ENCODE peak calls at places on chromosomes 1 and 21, in four cellular contexts. One of them, this sample, is unnamed.

GRCh38 chr1:94269921-94270320 is 32.5 kb upstream of the ARHGAP29 start:
- DNase-seq in HepG2: no peak
- DNase-seq in SK-N-SH: no peak
- DNase-seq in WTC11: no peak
- DNase-seq in this sample: no peak

GRCh38 chr1:59730302-59730701 is 84.4 kb upstream of the HOOK1 start:
- DNase-seq in WTC11: no peak
- DNase-seq in HepG2: no peak
- DNase-seq in SK-N-SH: no peak
- DNase-seq in this sample: no peak

GRCh38 chr1:211490821-211491415 is 1.0 kb downstream of the RD3 start:
- DNase-seq in WTC11: no peak
- DNase-seq in HepG2: no peak
- DNase-seq in SK-N-SH: no peak
- DNase-seq in this sample: peak; percentile 75

GRCh38 chr1:151511636-151512215 is 539 bp downstream of the CGN start:
- DNase-seq in WTC11: peak; percentile 58
- DNase-seq in SK-N-SH: peak; percentile 63
- DNase-seq in HepG2: no peak
- DNase-seq in this sample: no peak

GRCh38 chr1:37394574-37395464 is 79.6 kb upstream of the ZC3H12A start:
- DNase-seq in HepG2: no peak
- DNase-seq in SK-N-SH: peak; percentile 45
- DNase-seq in WTC11: peak; percentile 78
- DNase-seq in this sample: no peak

GRCh38 chr1:192810253-192810880 is 1.5 kb downstream of the RGS2 start:
- DNase-seq in HepG2: no peak
- DNase-seq in WTC11: no peak
- DNase-seq in SK-N-SH: no peak
- DNase-seq in this sample: no peak

GRCh38 chr1:44294588-44295007 is 60.5 kb downstream of the ERI3 start:
- DNase-seq in WTC11: peak; percentile 73
- DNase-seq in HepG2: peak; percentile 31
- DNase-seq in SK-N-SH: peak; percentile 41
- DNase-seq in this sample: peak; percentile 79

GRCh38 chr1:53135735-53136114 is 6.7 kb downstream of the SLC1A7 start:
- DNase-seq in WTC11: no peak
- DNase-seq in SK-N-SH: no peak
- DNase-seq in HepG2: no peak
- DNase-seq in this sample: peak; percentile 59

GRCh38 chr1:114033219-114033706 is 54.0 kb downstream of the OLFML3 start:
- DNase-seq in HepG2: peak; percentile 24
- DNase-seq in WTC11: peak; percentile 56
- DNase-seq in SK-N-SH: peak; percentile 41
- DNase-seq in this sample: peak; percentile 52

GRCh38 chr1:197671140-197671539 is 104.1 kb downstream of the DENND1B start:
- DNase-seq in SK-N-SH: no peak
- DNase-seq in HepG2: no peak
- DNase-seq in WTC11: no peak
- DNase-seq in this sample: no peak

GRCh38 chr1:155072531-155073289 is 5.9 kb upstream of the EFNA3 start:
- DNase-seq in SK-N-SH: no peak
- DNase-seq in WTC11: no peak
- DNase-seq in HepG2: no peak
- DNase-seq in this sample: no peak

GRCh38 chr21:36705679-36706481 is 7.0 kb downstream of the SIM2 start:
- DNase-seq in HepG2: no peak
- DNase-seq in WTC11: peak; percentile 78
- DNase-seq in SK-N-SH: peak; percentile 55
- DNase-seq in this sample: peak; percentile 51

GRCh38 chr21:43767980-43768867 is 7.9 kb downstream of the CSTB start:
- DNase-seq in SK-N-SH: no peak
- DNase-seq in WTC11: peak; percentile 25
- DNase-seq in HepG2: no peak
- DNase-seq in this sample: peak; percentile 80

GRCh38 chr1:112144738-112145426 is 155.4 kb upstream of the KCND3 start:
- DNase-seq in SK-N-SH: no peak
- DNase-seq in HepG2: no peak
- DNase-seq in WTC11: no peak
- DNase-seq in this sample: no peak

GRCh38 chr1:4633346-4633745 is 21.1 kb upstream of the AJAP1 start:
- DNase-seq in HepG2: no peak
- DNase-seq in WTC11: no peak
- DNase-seq in SK-N-SH: no peak
- DNase-seq in this sample: no peak

GRCh38 chr1:233972951-233973635 is 68.6 kb downstream of the SLC35F3 start:
- DNase-seq in HepG2: no peak
- DNase-seq in WTC11: no peak
- DNase-seq in SK-N-SH: peak; percentile 36
- DNase-seq in this sample: peak; percentile 52

GRCh38 chr1:225737866-225738265 is 39.8 kb upstream of the SRP9 start:
- DNase-seq in SK-N-SH: no peak
- DNase-seq in HepG2: no peak
- DNase-seq in WTC11: no peak
- DNase-seq in this sample: no peak

GRCh38 chr1:96510911-96511310 is 210.7 kb upstream of the PTBP2 start:
- DNase-seq in HepG2: no peak
- DNase-seq in SK-N-SH: no peak
- DNase-seq in WTC11: no peak
- DNase-seq in this sample: no peak

GRCh38 chr1:43454270-43455011 is 710 bp upstream of the HYI start:
- DNase-seq in SK-N-SH: peak; percentile 81
- DNase-seq in HepG2: no peak
- DNase-seq in WTC11: peak; percentile 73
- DNase-seq in this sample: peak; percentile 38

GRCh38 chr1:92291372-92291999 is 7.3 kb downstream of the GLMN start:
- DNase-seq in SK-N-SH: peak; percentile 49
- DNase-seq in WTC11: no peak
- DNase-seq in HepG2: peak; percentile 52
- DNase-seq in this sample: peak; percentile 22

GRCh38 chr1:172070055-172070454 is 228.8 kb downstream of the DNM3 start:
- DNase-seq in SK-N-SH: no peak
- DNase-seq in HepG2: no peak
- DNase-seq in WTC11: no peak
- DNase-seq in this sample: no peak

GRCh38 chr21:41957991-41958766 is 4.4 kb upstream of the C2CD2 start:
- DNase-seq in WTC11: no peak
- DNase-seq in HepG2: peak; percentile 80
- DNase-seq in SK-N-SH: no peak
- DNase-seq in this sample: peak; percentile 67

GRCh38 chr1:9658186-9658585 is 6.7 kb downstream of the PIK3CD start:
- DNase-seq in HepG2: no peak
- DNase-seq in WTC11: no peak
- DNase-seq in SK-N-SH: no peak
- DNase-seq in this sample: no peak

GRCh38 chr1:162774007-162774406 is 16.5 kb upstream of the HSD17B7 start:
- DNase-seq in HepG2: no peak
- DNase-seq in SK-N-SH: no peak
- DNase-seq in WTC11: no peak
- DNase-seq in this sample: no peak

DNA sequence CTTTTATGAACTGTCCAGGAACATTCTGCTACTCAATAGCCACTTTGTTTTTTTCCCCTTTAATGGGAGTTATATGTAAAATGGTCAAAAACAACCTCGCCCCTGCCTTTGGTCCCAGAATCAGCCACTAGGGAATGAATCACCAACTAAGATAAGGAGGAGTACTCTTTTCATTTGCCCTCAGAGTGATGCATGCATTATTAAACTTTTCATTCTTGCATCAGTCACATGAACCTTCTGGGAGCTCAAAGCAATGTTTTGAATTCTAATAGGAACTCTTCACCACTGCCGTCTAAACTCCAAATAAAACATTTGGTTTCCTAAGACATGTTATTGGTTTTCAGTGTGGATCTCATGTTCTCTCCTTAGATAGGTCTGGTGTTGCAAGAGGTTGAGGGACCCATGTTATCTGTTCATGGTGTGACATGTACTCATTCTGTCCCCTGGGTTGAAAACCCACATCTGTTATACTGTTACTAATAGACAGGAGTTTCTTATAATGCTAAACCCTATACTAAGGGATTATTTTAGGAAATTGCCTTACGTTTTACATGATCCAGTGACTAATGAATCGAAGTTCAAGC is 17.8 kb upstream of the HSD17B7 start:
- DNase-seq in SK-N-SH: no peak
- DNase-seq in WTC11: no peak
- DNase-seq in HepG2: no peak
- DNase-seq in this sample: no peak
- TF ChIP-seq FOXJ3 in SK-N-SH: no peak
- TF ChIP-seq FOXJ3 in WTC11: no peak
- TF ChIP-seq FOXJ3 in HepG2: no peak
- TF ChIP-seq FOXJ3 in this sample: no peak

GRCh38 chr1:235199441-235199840 is 38.4 kb upstream of the RBM34 start:
- DNase-seq in WTC11: peak; percentile 20
- DNase-seq in HepG2: no peak
- DNase-seq in SK-N-SH: peak; percentile 23
- DNase-seq in this sample: peak; percentile 30
- TF ChIP-seq FOXJ3 in WTC11: no peak
- TF ChIP-seq FOXJ3 in HepG2: no peak
- TF ChIP-seq FOXJ3 in SK-N-SH: no peak
- TF ChIP-seq FOXJ3 in this sample: no peak

GRCh38 chr1:178752891-178753290 is 27.8 kb downstream of the RALGPS2 start:
- DNase-seq in WTC11: no peak
- DNase-seq in SK-N-SH: peak; percentile 7
- DNase-seq in HepG2: peak; percentile 20
- DNase-seq in this sample: no peak
- TF ChIP-seq FOXJ3 in WTC11: no peak
- TF ChIP-seq FOXJ3 in SK-N-SH: no peak
- TF ChIP-seq FOXJ3 in HepG2: no peak
- TF ChIP-seq FOXJ3 in this sample: no peak

GRCh38 chr1:24416666-24417391 is 1.2 kb downstream of the NIPAL3 start:
- DNase-seq in HepG2: peak; percentile 48
- DNase-seq in WTC11: no peak
- DNase-seq in SK-N-SH: no peak
- DNase-seq in this sample: peak; percentile 92
- TF ChIP-seq FOXJ3 in HepG2: no peak
- TF ChIP-seq FOXJ3 in WTC11: no peak
- TF ChIP-seq FOXJ3 in SK-N-SH: no peak
- TF ChIP-seq FOXJ3 in this sample: no peak

DNA sequence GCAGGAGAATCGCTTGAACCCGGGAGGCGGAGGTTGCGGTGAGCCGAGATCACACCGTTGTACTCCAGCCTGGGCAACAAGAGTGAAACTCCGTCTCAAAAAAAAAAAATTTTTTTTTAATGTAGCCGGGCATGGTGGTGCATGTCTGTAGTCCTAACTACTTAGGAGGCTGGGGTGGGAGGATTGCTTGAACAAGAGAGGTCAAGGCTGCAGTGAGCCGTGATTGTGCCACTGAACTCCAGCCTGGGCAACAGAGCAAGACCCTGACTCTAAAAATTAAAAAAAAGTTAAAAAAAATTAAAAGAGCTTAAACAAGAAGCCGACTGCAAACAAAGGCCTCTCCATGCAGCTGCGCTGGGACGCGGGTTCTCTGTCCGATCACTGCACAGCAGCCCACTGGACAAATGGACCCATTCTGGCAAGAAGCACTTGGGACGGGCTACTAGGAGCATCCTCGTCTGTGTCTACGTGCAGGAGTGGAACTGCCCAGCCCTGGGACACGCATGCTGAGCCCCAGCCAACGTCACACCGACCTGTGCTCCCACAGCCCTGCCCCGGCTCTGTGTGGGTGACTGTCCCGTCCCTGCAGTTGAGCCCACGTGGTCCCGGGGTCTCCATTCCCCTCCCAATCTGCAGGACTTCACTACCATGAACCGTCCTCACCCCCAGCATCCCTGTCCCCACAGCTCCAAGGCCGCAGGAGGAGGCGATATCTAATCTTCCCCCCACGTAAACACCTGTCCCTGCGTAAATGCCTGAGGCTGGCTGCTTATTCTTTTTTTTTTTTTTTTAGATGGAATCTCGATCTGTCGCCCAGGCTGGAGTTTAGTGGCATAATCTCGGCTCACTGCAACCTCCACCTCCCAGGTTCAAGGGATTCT is 12.3 kb downstream of the SLC35E2B start:
- DNase-seq in SK-N-SH: peak; percentile 13
- DNase-seq in WTC11: no peak
- DNase-seq in HepG2: no peak
- DNase-seq in this sample: peak; percentile 12
- TF ChIP-seq FOXJ3 in SK-N-SH: no peak
- TF ChIP-seq FOXJ3 in WTC11: no peak
- TF ChIP-seq FOXJ3 in HepG2: no peak
- TF ChIP-seq FOXJ3 in this sample: no peak